ENCODE peak calls at places on chromosome 1, in five cellular contexts. T is HCT116, L is Karpas-422, D is astrocyte, O is trophoblast cell. V is an unnamed sample. For H3K79me2, the result is how much of the 10 kb centered on the place peaks cover.

GRCh38 chr1:195763146-195763906 is 844.9 kb downstream of the KCNT2 start:
- DNase-seq in L (no peak), T (no peak), O (no peak), D (no peak), V (no peak)

GRCh38 chr1:33636209-33636608 is 163.8 kb downstream of the ZSCAN20 start:
- DNase-seq in D (no peak), T (no peak), L (no peak), O (no peak), V (no peak)

GRCh38 chr1:95067069-95067468 is 5.7 kb downstream of the ALG14 start:
- DNase-seq in D (no peak), T (no peak), L (no peak), O (no peak), V (no peak)

GRCh38 chr1:114314098-114314497 is 160.4 kb upstream of the SYT6 start:
- DNase-seq in T (no peak), D (peak), L (no peak), O (peak), V (peak)

GRCh38 chr1:59020151-59020997 is 236.5 kb upstream of the JUN start:
- DNase-seq in T (no peak), O (peak), D (peak), L (peak), V (peak)

GRCh38 chr1:226519741-226520598 is 28.6 kb upstream of the STUM start:
- DNase-seq in T (no peak), O (no peak), L (no peak), D (no peak), V (no peak)

GRCh38 chr1:43285269-43285986 is at the start of gene C1orf210:
- DNase-seq in O (peak), T (peak), D (no peak), L (no peak), V (no peak)

GRCh38 chr1:210677533-210677932 is 348.8 kb downstream of the HHAT start:
- DNase-seq in L (no peak), D (no peak), T (no peak), O (no peak), V (no peak)

GRCh38 chr1:85700422-85700821 is 7.8 kb downstream of the ZNHIT6 start:
- DNase-seq in O (no peak), L (no peak), D (no peak), T (no peak), V (no peak)

GRCh38 chr1:68269637-68270430 is 37.5 kb upstream of the WLS start:
- DNase-seq in L (no peak), T (peak), D (peak), O (peak), V (peak)

GRCh38 chr1:40045766-40046165 is 5.2 kb downstream of the CAP1 start:
- DNase-seq in O (peak), T (no peak), D (no peak), L (no peak), V (no peak)

GRCh38 chr1:113895084-113895483 is 7.7 kb upstream of the BCL2L15 start:
- DNase-seq in O (no peak), T (no peak), D (no peak), L (no peak), V (no peak)

GRCh38 chr1:246448373-246448772 is 58.7 kb downstream of the SMYD3 start:
- DNase-seq in D (no peak), T (no peak), L (no peak), O (peak), V (no peak)

GRCh38 chr1:52359676-52360594 is 6.1 kb downstream of the CC2D1B start:
- DNase-seq in L (no peak), O (no peak), T (no peak), D (no peak), V (no peak)

GRCh38 chr1:74728736-74729135 is 4.1 kb downstream of the CRYZ start:
- DNase-seq in T (no peak), D (no peak), L (no peak), O (no peak), V (peak)

GRCh38 chr1:240524356-240525071 is 87.4 kb downstream of the GREM2 start:
- DNase-seq in O (no peak), D (no peak), L (no peak), T (no peak), V (peak)

GRCh38 chr1:169873582-169874200 is 20.0 kb downstream of the SCYL3 start:
- DNase-seq in L (peak), D (peak), T (no peak), O (no peak), V (peak)

GRCh38 chr1:41673355-41673754 is 188.9 kb upstream of the EDN2 start:
- DNase-seq in T (no peak), L (peak), D (no peak), O (no peak), V (peak)

GRCh38 chr1:224211262-224211962 is 28.4 kb downstream of the DEGS1 start:
- DNase-seq in O (no peak), D (peak), L (peak), T (no peak), V (peak)

GRCh38 chr1:21139601-21140000 is 37.1 kb downstream of the EIF4G3 start:
- DNase-seq in O (no peak), T (no peak), D (no peak), L (no peak), V (no peak)

GRCh38 chr1:115168026-115168425 is 78.7 kb upstream of the TSPAN2 start:
- DNase-seq in T (no peak), O (no peak), D (no peak), L (no peak), V (peak)

GRCh38 chr1:1418464-1419362 is 2.4 kb downstream of the ANKRD65 start:
- DNase-seq in L (no peak), D (no peak), O (no peak), T (no peak), V (no peak)

GRCh38 chr1:178538192-178538916 is 25.4 kb downstream of the TEX35 start:
- DNase-seq in T (no peak), L (no peak), D (peak), O (peak), V (peak)

GRCh38 chr1:65719391-65719790 is 73.3 kb upstream of the PDE4B start:
- DNase-seq in D (no peak), O (no peak), T (no peak), L (no peak), V (no peak)

GRCh38 chr1:89523597-89524368 is 846 bp upstream of the LRRC8B start:
- DNase-seq in D (peak), L (peak), T (peak), O (peak), V (no peak)

GRCh38 chr1:116664366-116664983 is 3.1 kb downstream of the IGSF3 start:
- DNase-seq in D (no peak), O (peak), T (no peak), L (no peak), V (no peak)

GRCh38 chr1:203628997-203629508 is 2.4 kb downstream of the ATP2B4 start:
- DNase-seq in T (no peak), D (no peak), O (no peak), L (peak), V (peak)

GRCh38 chr1:165014753-165015152 is 341.8 kb downstream of the LMX1A start:
- DNase-seq in L (no peak), T (no peak), O (no peak), D (no peak), V (no peak)

GRCh38 chr1:10586125-10586524 is 111.4 kb downstream of the PEX14 start:
- DNase-seq in D (no peak), O (no peak), T (no peak), L (no peak), V (no peak)

GRCh38 chr1:11478571-11479374 is at the start of gene DISP3:
- DNase-seq in L (peak), D (peak), O (no peak), T (peak), V (peak)

GRCh38 chr1:9606458-9606857 is 17.7 kb downstream of the TMEM201 start:
- DNase-seq in T (no peak), O (no peak), D (no peak), L (no peak), V (no peak)

GRCh38 chr1:65882091-65882490 is 89.4 kb downstream of the PDE4B start:
- DNase-seq in D (no peak), T (no peak), O (no peak), L (no peak), V (peak)

GRCh38 chr1:206912445-206913095 is 9.2 kb downstream of the FCMR start:
- DNase-seq in O (peak), L (peak), T (peak), D (peak), V (peak)
- H3K79me2 ChIP-seq in O (under half), L (under half), T (under half), D (under half), V (under half)

DNA sequence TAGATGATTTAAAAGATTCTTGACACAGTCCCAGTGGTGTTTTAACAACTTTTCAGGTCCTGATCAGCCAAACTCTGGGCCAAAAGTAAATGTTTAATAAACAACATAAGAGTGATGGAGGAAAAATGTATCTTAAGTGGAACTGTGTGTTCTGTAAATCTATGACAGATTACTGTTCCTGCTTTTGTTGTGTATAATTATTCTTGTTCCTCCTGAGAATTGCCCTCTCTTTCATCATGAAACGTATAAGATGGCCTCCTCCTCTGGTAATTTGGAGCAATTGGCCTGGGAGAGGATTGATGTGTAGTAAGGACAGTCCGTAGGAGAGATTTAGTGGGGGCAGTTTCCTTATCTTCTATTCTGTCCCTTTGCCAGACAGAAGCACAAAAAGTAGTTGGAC is 34.5 kb downstream of the GALNT2 start:
- DNase-seq in L (no peak), T (no peak), D (no peak), O (no peak), V (no peak)
- H3K79me2 ChIP-seq in L (under half), T (under half), D (half or more), O (under half), V (half or more)

GRCh38 chr1:93475691-93476090 is 27.8 kb downstream of the FNBP1L start:
- DNase-seq in T (no peak), O (no peak), L (no peak), D (no peak), V (peak)
- H3K79me2 ChIP-seq in T (half or more), O (under half), L (under half), D (half or more), V (half or more)

GRCh38 chr1:62450301-62450700 is 13.5 kb downstream of the USP1 start:
- DNase-seq in D (no peak), O (no peak), L (peak), T (no peak), V (no peak)
- H3K79me2 ChIP-seq in D (under half), O (under half), L (under half), T (half or more), V (under half)

GRCh38 chr1:15849775-15850449 is 2.4 kb downstream of the SPEN start:
- DNase-seq in D (peak), L (no peak), O (peak), T (peak), V (peak)
- H3K79me2 ChIP-seq in D (half or more), L (half or more), O (under half), T (half or more), V (half or more)

GRCh38 chr1:18927082-18927653 is 24.8 kb upstream of the ALDH4A1 start:
- DNase-seq in T (no peak), L (no peak), D (no peak), O (no peak), V (no peak)
- H3K79me2 ChIP-seq in T (half or more), L (under half), D (half or more), O (under half), V (half or more)

GRCh38 chr1:17554966-17555365 is 15.5 kb downstream of the ARHGEF10L start:
- DNase-seq in O (no peak), L (no peak), T (no peak), D (no peak), V (no peak)
- H3K79me2 ChIP-seq in O (under half), L (under half), T (under half), D (under half), V (half or more)

DNA sequence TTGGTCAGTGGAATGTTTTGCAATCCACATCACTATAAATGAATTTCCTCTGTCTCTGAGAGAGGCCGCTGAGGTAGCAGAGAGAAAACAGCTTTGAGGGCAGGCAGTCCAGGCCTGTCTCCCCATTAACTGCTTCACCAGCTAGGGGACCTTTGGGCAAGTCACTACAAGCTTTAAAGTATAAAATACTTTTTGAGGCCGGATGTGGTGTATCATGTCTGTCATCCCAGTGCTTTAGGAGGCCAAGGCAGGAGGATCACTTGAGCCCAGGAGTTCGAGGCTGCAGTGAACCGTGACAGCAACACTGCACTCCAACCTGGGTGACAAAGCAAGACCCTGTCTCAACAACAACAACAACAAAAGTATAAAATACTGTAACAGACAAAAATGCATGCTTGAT is 6.4 kb downstream of the IL6R start:
- DNase-seq in D (no peak), O (no peak), L (no peak), T (no peak), V (no peak)
- H3K79me2 ChIP-seq in D (under half), O (under half), L (under half), T (under half), V (under half)

GRCh38 chr1:27622828-27623227 is 12.2 kb downstream of the FGR start:
- DNase-seq in T (no peak), D (no peak), O (no peak), L (no peak), V (no peak)
- H3K79me2 ChIP-seq in T (under half), D (under half), O (under half), L (under half), V (under half)

GRCh38 chr1:147246044-147246690 is 3.7 kb downstream of the CHD1L start:
- DNase-seq in L (no peak), D (no peak), O (no peak), T (no peak), V (peak)
- H3K79me2 ChIP-seq in L (half or more), D (half or more), O (under half), T (half or more), V (half or more)

V was measured in GM23248.